ENCODE peak calls at places on chromosomes 6 and 20, in eight cellular contexts. One of them, this sample, is unnamed.

GRCh38 chr6:20900396-20901160 is 366.3 kb downstream of the CDKAL1 start:
- DNase-seq in CD4-positive, alpha-beta T cell: no peak
- DNase-seq in neural crest cell: no peak
- DNase-seq in uterus: no peak
- DNase-seq in fibroblast of mammary gland: no peak
- DNase-seq in GM20000: peak; percentile 31
- DNase-seq in psoas muscle: no peak
- DNase-seq in choroid plexus epithelial cell: no peak
- DNase-seq in this sample: peak; percentile 43

GRCh38 chr20:992801-993535 is 9.1 kb downstream of the RSPO4 start:
- DNase-seq in fibroblast of mammary gland: no peak
- DNase-seq in GM20000: no peak
- DNase-seq in psoas muscle: peak; percentile 35
- DNase-seq in choroid plexus epithelial cell: no peak
- DNase-seq in CD4-positive, alpha-beta T cell: no peak
- DNase-seq in uterus: no peak
- DNase-seq in neural crest cell: no peak
- DNase-seq in this sample: no peak

GRCh38 chr6:44257007-44257752 is at the start of gene SLC35B2:
- DNase-seq in fibroblast of mammary gland: peak; percentile 49
- DNase-seq in uterus: peak; percentile 74
- DNase-seq in GM20000: peak; percentile 89
- DNase-seq in choroid plexus epithelial cell: peak; percentile 79
- DNase-seq in CD4-positive, alpha-beta T cell: peak; percentile 41
- DNase-seq in psoas muscle: peak; percentile 86
- DNase-seq in neural crest cell: peak; percentile 72
- DNase-seq in this sample: peak; percentile 84

GRCh38 chr6:32692019-32692418 is 25.6 kb upstream of the HLA-DQB1 start:
- DNase-seq in fibroblast of mammary gland: no peak
- DNase-seq in neural crest cell: no peak
- DNase-seq in psoas muscle: no peak
- DNase-seq in uterus: peak; percentile 17
- DNase-seq in CD4-positive, alpha-beta T cell: peak; percentile 45
- DNase-seq in choroid plexus epithelial cell: no peak
- DNase-seq in GM20000: peak; percentile 53
- DNase-seq in this sample: peak; percentile 45

GRCh38 chr20:668638-669037 is 7.0 kb downstream of the SCRT2 start:
- DNase-seq in psoas muscle: no peak
- DNase-seq in fibroblast of mammary gland: no peak
- DNase-seq in neural crest cell: no peak
- DNase-seq in uterus: no peak
- DNase-seq in CD4-positive, alpha-beta T cell: no peak
- DNase-seq in choroid plexus epithelial cell: no peak
- DNase-seq in GM20000: no peak
- DNase-seq in this sample: no peak

GRCh38 chr6:108771421-108771820 is 76.8 kb upstream of the ARMC2 start:
- DNase-seq in choroid plexus epithelial cell: no peak
- DNase-seq in uterus: no peak
- DNase-seq in fibroblast of mammary gland: peak; percentile 72
- DNase-seq in CD4-positive, alpha-beta T cell: no peak
- DNase-seq in neural crest cell: no peak
- DNase-seq in psoas muscle: no peak
- DNase-seq in GM20000: no peak
- DNase-seq in this sample: no peak

GRCh38 chr6:28769626-28770402 is 154.0 kb downstream of the TRIM27 start:
- DNase-seq in psoas muscle: no peak
- DNase-seq in uterus: no peak
- DNase-seq in fibroblast of mammary gland: peak; percentile 69
- DNase-seq in CD4-positive, alpha-beta T cell: no peak
- DNase-seq in choroid plexus epithelial cell: peak; percentile 53
- DNase-seq in neural crest cell: no peak
- DNase-seq in GM20000: no peak
- DNase-seq in this sample: no peak

GRCh38 chr20:31570735-31571617 is 34.1 kb upstream of the ID1 start:
- DNase-seq in choroid plexus epithelial cell: no peak
- DNase-seq in uterus: no peak
- DNase-seq in fibroblast of mammary gland: no peak
- DNase-seq in GM20000: no peak
- DNase-seq in psoas muscle: no peak
- DNase-seq in CD4-positive, alpha-beta T cell: no peak
- DNase-seq in neural crest cell: no peak
- DNase-seq in this sample: no peak

GRCh38 chr6:131013495-131013894 is 49.5 kb downstream of the EPB41L2 start:
- DNase-seq in CD4-positive, alpha-beta T cell: no peak
- DNase-seq in choroid plexus epithelial cell: peak; percentile 96
- DNase-seq in fibroblast of mammary gland: peak; percentile 85
- DNase-seq in psoas muscle: no peak
- DNase-seq in uterus: peak; percentile 23
- DNase-seq in neural crest cell: no peak
- DNase-seq in GM20000: no peak
- DNase-seq in this sample: no peak

GRCh38 chr20:57464642-57465211 is 60.2 kb downstream of the CTCFL start:
- DNase-seq in neural crest cell: no peak
- DNase-seq in choroid plexus epithelial cell: peak; percentile 55
- DNase-seq in GM20000: no peak
- DNase-seq in uterus: no peak
- DNase-seq in fibroblast of mammary gland: peak; percentile 32
- DNase-seq in psoas muscle: peak; percentile 61
- DNase-seq in CD4-positive, alpha-beta T cell: no peak
- DNase-seq in this sample: no peak

GRCh38 chr6:135667694-135668455 is 170.3 kb upstream of the AHI1 start:
- DNase-seq in neural crest cell: peak; percentile 6
- DNase-seq in fibroblast of mammary gland: peak; percentile 52
- DNase-seq in uterus: no peak
- DNase-seq in GM20000: no peak
- DNase-seq in choroid plexus epithelial cell: peak; percentile 43
- DNase-seq in CD4-positive, alpha-beta T cell: no peak
- DNase-seq in psoas muscle: peak; percentile 47
- DNase-seq in this sample: no peak

GRCh38 chr20:37319120-37319717 is 26.7 kb upstream of the SRC start:
- DNase-seq in GM20000: no peak
- DNase-seq in fibroblast of mammary gland: no peak
- DNase-seq in uterus: no peak
- DNase-seq in psoas muscle: no peak
- DNase-seq in neural crest cell: no peak
- DNase-seq in CD4-positive, alpha-beta T cell: no peak
- DNase-seq in choroid plexus epithelial cell: peak; percentile 60
- DNase-seq in this sample: no peak

GRCh38 chr6:11414564-11414963 is 123.0 kb upstream of the TMEM170B start:
- DNase-seq in fibroblast of mammary gland: no peak
- DNase-seq in neural crest cell: no peak
- DNase-seq in GM20000: peak; percentile 43
- DNase-seq in uterus: no peak
- DNase-seq in psoas muscle: no peak
- DNase-seq in CD4-positive, alpha-beta T cell: peak; percentile 15
- DNase-seq in choroid plexus epithelial cell: peak; percentile 38
- DNase-seq in this sample: no peak

GRCh38 chr6:27439371-27439770 is 33.5 kb downstream of the ZNF184 start:
- DNase-seq in uterus: no peak
- DNase-seq in GM20000: no peak
- DNase-seq in fibroblast of mammary gland: no peak
- DNase-seq in neural crest cell: no peak
- DNase-seq in choroid plexus epithelial cell: no peak
- DNase-seq in psoas muscle: no peak
- DNase-seq in CD4-positive, alpha-beta T cell: no peak
- DNase-seq in this sample: no peak

GRCh38 chr6:23036401-23036983 is 467.1 kb downstream of the HDGFL1 start:
- DNase-seq in GM20000: no peak
- DNase-seq in choroid plexus epithelial cell: peak; percentile 26
- DNase-seq in CD4-positive, alpha-beta T cell: no peak
- DNase-seq in psoas muscle: no peak
- DNase-seq in fibroblast of mammary gland: peak; percentile 5
- DNase-seq in uterus: no peak
- DNase-seq in neural crest cell: no peak
- DNase-seq in this sample: no peak

GRCh38 chr20:60056345-60057122 is 98.3 kb downstream of the CDH26 start:
- DNase-seq in fibroblast of mammary gland: no peak
- DNase-seq in neural crest cell: no peak
- DNase-seq in psoas muscle: no peak
- DNase-seq in choroid plexus epithelial cell: no peak
- DNase-seq in CD4-positive, alpha-beta T cell: no peak
- DNase-seq in GM20000: no peak
- DNase-seq in uterus: no peak
- DNase-seq in this sample: no peak

GRCh38 chr6:57421503-57421902 is 104.1 kb downstream of the PRIM2 start:
- DNase-seq in GM20000: no peak
- DNase-seq in fibroblast of mammary gland: no peak
- DNase-seq in neural crest cell: no peak
- DNase-seq in uterus: no peak
- DNase-seq in choroid plexus epithelial cell: peak; percentile 7
- DNase-seq in psoas muscle: no peak
- DNase-seq in CD4-positive, alpha-beta T cell: no peak
- DNase-seq in this sample: no peak

GRCh38 chr6:37741757-37742400 is 44.2 kb upstream of the MDGA1 start:
- DNase-seq in psoas muscle: peak; percentile 57
- DNase-seq in CD4-positive, alpha-beta T cell: no peak
- DNase-seq in GM20000: no peak
- DNase-seq in uterus: no peak
- DNase-seq in fibroblast of mammary gland: no peak
- DNase-seq in neural crest cell: peak; percentile 11
- DNase-seq in choroid plexus epithelial cell: no peak
- DNase-seq in this sample: peak; percentile 45

GRCh38 chr6:27867051-27867940 is 44.9 kb downstream of the OR2B2 start:
- DNase-seq in choroid plexus epithelial cell: peak; percentile 87
- DNase-seq in fibroblast of mammary gland: peak; percentile 80
- DNase-seq in GM20000: peak; percentile 69
- DNase-seq in psoas muscle: peak; percentile 71
- DNase-seq in CD4-positive, alpha-beta T cell: peak; percentile 50
- DNase-seq in neural crest cell: peak; percentile 74
- DNase-seq in uterus: peak; percentile 21
- DNase-seq in this sample: peak; percentile 75

GRCh38 chr6:116005508-116005855 is 55.2 kb downstream of the FRK start:
- DNase-seq in psoas muscle: no peak
- DNase-seq in fibroblast of mammary gland: peak; percentile 76
- DNase-seq in neural crest cell: no peak
- DNase-seq in CD4-positive, alpha-beta T cell: no peak
- DNase-seq in GM20000: no peak
- DNase-seq in choroid plexus epithelial cell: no peak
- DNase-seq in uterus: no peak
- DNase-seq in this sample: no peak

GRCh38 chr6:135323202-135323668 is 142.1 kb downstream of the MYB start:
- DNase-seq in choroid plexus epithelial cell: peak; percentile 85
- DNase-seq in uterus: no peak
- DNase-seq in GM20000: peak; percentile 69
- DNase-seq in psoas muscle: no peak
- DNase-seq in fibroblast of mammary gland: no peak
- DNase-seq in CD4-positive, alpha-beta T cell: no peak
- DNase-seq in neural crest cell: no peak
- DNase-seq in this sample: peak; percentile 67

GRCh38 chr6:18528084-18528743 is 141.1 kb downstream of the RNF144B start:
- DNase-seq in psoas muscle: no peak
- DNase-seq in choroid plexus epithelial cell: peak; percentile 41
- DNase-seq in uterus: no peak
- DNase-seq in GM20000: no peak
- DNase-seq in neural crest cell: no peak
- DNase-seq in fibroblast of mammary gland: peak; percentile 24
- DNase-seq in CD4-positive, alpha-beta T cell: no peak
- DNase-seq in this sample: no peak

GRCh38 chr20:60789399-60789798 is 462.7 kb upstream of the CDH4 start:
- DNase-seq in neural crest cell: no peak
- DNase-seq in CD4-positive, alpha-beta T cell: no peak
- DNase-seq in fibroblast of mammary gland: no peak
- DNase-seq in choroid plexus epithelial cell: no peak
- DNase-seq in psoas muscle: no peak
- DNase-seq in uterus: no peak
- DNase-seq in GM20000: no peak
- DNase-seq in this sample: no peak

GRCh38 chr6:121354764-121355163 is 20.5 kb upstream of the TBC1D32 start:
- DNase-seq in neural crest cell: no peak
- DNase-seq in psoas muscle: no peak
- DNase-seq in CD4-positive, alpha-beta T cell: no peak
- DNase-seq in choroid plexus epithelial cell: peak; percentile 22
- DNase-seq in uterus: no peak
- DNase-seq in GM20000: no peak
- DNase-seq in fibroblast of mammary gland: peak; percentile 14
- DNase-seq in this sample: no peak
- TF ChIP-seq CTCF in neural crest cell: peak; percentile 57
- TF ChIP-seq CTCF in psoas muscle: no peak
- TF ChIP-seq CTCF in CD4-positive, alpha-beta T cell: peak; percentile 33
- TF ChIP-seq CTCF in choroid plexus epithelial cell: peak; percentile 63
- TF ChIP-seq CTCF in uterus: no peak
- TF ChIP-seq CTCF in GM20000: no peak
- TF ChIP-seq CTCF in fibroblast of mammary gland: peak; percentile 36
- TF ChIP-seq CTCF in this sample: no peak

GRCh38 chr6:156827382-156827781 is 50.2 kb downstream of the ARID1B start:
- DNase-seq in CD4-positive, alpha-beta T cell: no peak
- DNase-seq in GM20000: no peak
- DNase-seq in fibroblast of mammary gland: peak; percentile 92
- DNase-seq in choroid plexus epithelial cell: peak; percentile 42
- DNase-seq in uterus: no peak
- DNase-seq in psoas muscle: no peak
- DNase-seq in neural crest cell: no peak
- DNase-seq in this sample: no peak
- TF ChIP-seq CTCF in CD4-positive, alpha-beta T cell: no peak
- TF ChIP-seq CTCF in GM20000: no peak
- TF ChIP-seq CTCF in fibroblast of mammary gland: no peak
- TF ChIP-seq CTCF in choroid plexus epithelial cell: no peak
- TF ChIP-seq CTCF in uterus: no peak
- TF ChIP-seq CTCF in psoas muscle: no peak
- TF ChIP-seq CTCF in neural crest cell: no peak
- TF ChIP-seq CTCF in this sample: no peak

DNA sequence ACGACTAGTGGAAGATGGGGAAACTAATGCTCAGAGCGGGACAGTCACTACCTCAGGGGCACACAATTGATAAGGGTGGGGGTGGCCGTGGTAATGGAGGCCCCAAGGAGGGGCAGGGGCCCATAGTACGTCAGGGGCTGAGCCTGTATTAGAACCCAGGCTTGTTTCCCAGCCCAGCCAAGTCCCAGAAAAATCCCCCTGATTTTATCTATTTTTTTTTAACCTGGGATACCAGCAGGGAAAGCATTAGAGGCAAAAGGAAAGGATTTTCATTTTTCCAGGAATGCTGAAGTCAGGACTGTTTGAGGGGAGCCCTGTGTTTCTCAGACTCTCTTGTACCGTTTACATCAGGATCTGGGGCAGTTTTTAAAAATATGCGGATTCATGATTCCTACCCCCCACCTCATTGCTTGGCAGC is 382 bp downstream of the MYH7B start:
- DNase-seq in uterus: no peak
- DNase-seq in CD4-positive, alpha-beta T cell: no peak
- DNase-seq in neural crest cell: no peak
- DNase-seq in choroid plexus epithelial cell: no peak
- DNase-seq in fibroblast of mammary gland: no peak
- DNase-seq in GM20000: no peak
- DNase-seq in psoas muscle: no peak
- DNase-seq in this sample: no peak
- TF ChIP-seq CTCF in uterus: no peak
- TF ChIP-seq CTCF in CD4-positive, alpha-beta T cell: peak; percentile 23
- TF ChIP-seq CTCF in neural crest cell: peak; percentile 33
- TF ChIP-seq CTCF in choroid plexus epithelial cell: no peak
- TF ChIP-seq CTCF in fibroblast of mammary gland: no peak
- TF ChIP-seq CTCF in GM20000: no peak
- TF ChIP-seq CTCF in psoas muscle: no peak
- TF ChIP-seq CTCF in this sample: no peak

DNA sequence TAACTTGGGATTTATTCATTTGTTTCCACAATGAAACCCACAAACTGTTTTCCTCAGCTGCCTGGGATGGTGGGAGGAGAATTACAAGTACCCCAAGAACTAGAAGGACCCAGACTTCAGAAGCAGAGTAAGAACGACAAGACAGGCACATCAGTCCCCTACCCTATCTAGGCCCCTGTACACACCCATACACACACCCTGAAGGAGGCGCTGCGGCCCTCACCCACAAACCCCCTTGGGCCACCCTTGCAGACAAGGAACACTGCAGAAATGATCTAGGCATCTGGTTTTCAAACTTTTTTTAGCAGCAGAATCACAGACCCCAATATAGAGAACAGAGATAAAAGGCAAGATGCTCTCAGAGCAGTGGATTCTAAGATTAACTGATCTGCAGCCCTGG is 55.0 kb downstream of the TRERF1 start:
- DNase-seq in CD4-positive, alpha-beta T cell: no peak
- DNase-seq in neural crest cell: no peak
- DNase-seq in uterus: no peak
- DNase-seq in psoas muscle: no peak
- DNase-seq in choroid plexus epithelial cell: no peak
- DNase-seq in fibroblast of mammary gland: no peak
- DNase-seq in GM20000: no peak
- DNase-seq in this sample: no peak
- TF ChIP-seq CTCF in CD4-positive, alpha-beta T cell: no peak
- TF ChIP-seq CTCF in neural crest cell: no peak
- TF ChIP-seq CTCF in uterus: no peak
- TF ChIP-seq CTCF in psoas muscle: no peak
- TF ChIP-seq CTCF in choroid plexus epithelial cell: peak; percentile 8
- TF ChIP-seq CTCF in fibroblast of mammary gland: no peak
- TF ChIP-seq CTCF in GM20000: no peak
- TF ChIP-seq CTCF in this sample: no peak

This sample was measured in GM13976.